ENCODE peak calls at places on chromosomes 11 and 22, in six cellular contexts. H, M, F, Y, D and B are unnamed samples.
A peak's percentile ranks its signal among the peaks of the same experiment; 100 is the strongest.

GRCh38 chr11:67630230-67630942 is 649 bp upstream of the NUDT8 start:
- DNase-seq in H (peak; percentile 97), M (peak; percentile 95), F (peak; percentile 86), Y (peak; percentile 99), D (peak; percentile 96), B (peak; percentile 94)

GRCh38 chr22:28019881-28020861 is 101.1 kb upstream of the PITPNB start:
- DNase-seq in H (peak; percentile 81), M (peak; percentile 37), F (peak; percentile 24), Y (peak; percentile 55), D (peak; percentile 78), B (peak; percentile 36)

GRCh38 chr22:18110194-18110943 is at the start of gene TUBA8:
- DNase-seq in H (peak; percentile 46), M (no peak), F (no peak), Y (peak; percentile 87), D (peak; percentile 35), B (peak; percentile 17)

GRCh38 chr11:68349461-68350249 is 37.3 kb downstream of the LRP5 start:
- DNase-seq in H (no peak), M (no peak), F (no peak), Y (no peak), D (no peak), B (no peak)

GRCh38 chr11:44008698-44009097 is 39.1 kb upstream of the ACCSL start:
- DNase-seq in H (no peak), M (no peak), F (no peak), Y (no peak), D (no peak), B (no peak)

GRCh38 chr11:106553304-106553703 is 465.0 kb downstream of the GUCY1A2 start:
- DNase-seq in H (no peak), M (no peak), F (no peak), Y (no peak), D (no peak), B (no peak)

GRCh38 chr11:111632798-111633197 is 30.5 kb downstream of the SIK2 start:
- DNase-seq in H (no peak), M (no peak), F (no peak), Y (no peak), D (no peak), B (no peak)

GRCh38 chr22:31490496-31490925 is 869 bp upstream of the EIF4ENIF1 start:
- DNase-seq in H (peak; percentile 49), M (no peak), F (no peak), Y (peak; percentile 97), D (peak; percentile 74), B (peak; percentile 74)

GRCh38 chr11:20117291-20117690 is 43.0 kb downstream of the DBX1 start:
- DNase-seq in H (no peak), M (no peak), F (no peak), Y (no peak), D (no peak), B (no peak)

GRCh38 chr22:38709306-38709705 is 3.6 kb downstream of the GTPBP1 start:
- DNase-seq in H (no peak), M (no peak), F (no peak), Y (no peak), D (no peak), B (no peak)

GRCh38 chr11:27429740-27430451 is 42.7 kb downstream of the LGR4 start:
- DNase-seq in H (no peak), M (no peak), F (no peak), Y (no peak), D (no peak), B (no peak)

GRCh38 chr22:20156042-20156389 is 5.2 kb upstream of the CCDC188 start:
- DNase-seq in H (no peak), M (no peak), F (no peak), Y (no peak), D (no peak), B (no peak)

GRCh38 chr11:3021125-3021524 is 29.0 kb upstream of the NAP1L4 start:
- DNase-seq in H (peak; percentile 40), M (no peak), F (no peak), Y (peak; percentile 52), D (peak; percentile 46), B (peak; percentile 22)